ENCODE peak calls at places on chromosomes 3 and 15, in eight cellular contexts. H is GM12891, X is stomach, N is HL-60, T is breast epithelium, G is HepG2, P is upper lobe of left lung, J is prostate gland. M is an unnamed sample.

GRCh38 chr15:39869251-39869650 is 50.8 kb downstream of the GPR176 start:
- DNase-seq in J (no peak), H (no peak), N (no peak), X (no peak), G (no peak), T (no peak), P (no peak), M (no peak)

GRCh38 chr15:66706225-66706732 is 4.2 kb downstream of the SMAD6 start:
- DNase-seq in P (no peak), X (peak), J (no peak), T (no peak), H (no peak), G (no peak), N (no peak), M (no peak)

GRCh38 chr15:82239685-82240391 is 22.7 kb downstream of the EFL1 start:
- DNase-seq in P (no peak), G (no peak), X (no peak), T (no peak), H (no peak), J (no peak), N (no peak), M (no peak)

GRCh38 chr3:16885948-16886683 is 1.4 kb downstream of the PLCL2 start:
- DNase-seq in H (no peak), J (no peak), N (peak), G (no peak), T (no peak), X (no peak), P (no peak), M (no peak)

GRCh38 chr3:13543251-13543650 is 5.7 kb upstream of the FBLN2 start:
- DNase-seq in J (no peak), P (peak), H (no peak), N (no peak), T (no peak), X (no peak), G (no peak), M (no peak)

GRCh38 chr3:136142592-136142991 is 53.5 kb downstream of the MSL2 start:
- DNase-seq in X (no peak), H (no peak), J (no peak), G (peak), T (no peak), N (no peak), P (no peak), M (no peak)

GRCh38 chr3:119292666-119293065 is 1.5 kb upstream of the ARHGAP31 start:
- DNase-seq in N (no peak), J (no peak), T (no peak), X (no peak), P (no peak), G (no peak), H (no peak), M (peak)

GRCh38 chr3:49842843-49843242 is 13.5 kb downstream of the TRAIP start:
- DNase-seq in H (no peak), X (no peak), G (no peak), P (no peak), T (no peak), J (no peak), N (no peak), M (no peak)

GRCh38 chr3:66991478-66991877 is 6.6 kb upstream of the KBTBD8 start:
- DNase-seq in H (no peak), P (no peak), X (no peak), G (no peak), J (no peak), T (no peak), N (peak), M (no peak)

GRCh38 chr3:32725721-32726120 is 40.7 kb downstream of the CNOT10 start:
- DNase-seq in G (no peak), H (no peak), X (no peak), J (no peak), P (no peak), N (no peak), T (no peak), M (no peak)

GRCh38 chr3:46662771-46663551 is 30.5 kb downstream of the ALS2CL start:
- DNase-seq in J (no peak), P (no peak), G (no peak), T (no peak), H (no peak), N (no peak), X (peak), M (peak)

GRCh38 chr3:128112406-128112968 is 11.1 kb downstream of the RUVBL1 start:
- DNase-seq in J (no peak), X (no peak), H (no peak), T (no peak), G (no peak), N (no peak), P (no peak), M (no peak)

GRCh38 chr3:57068437-57069089 is 8.1 kb downstream of the SPATA12 start:
- DNase-seq in J (no peak), T (no peak), N (peak), P (peak), H (peak), X (no peak), G (no peak), M (peak)

GRCh38 chr15:32991544-32992192 is 202.8 kb downstream of the FMN1 start:
- DNase-seq in J (no peak), P (no peak), G (no peak), T (no peak), H (no peak), N (no peak), X (no peak), M (no peak)

GRCh38 chr3:72847282-72847681 is 963 bp downstream of the SHQ1 start:
- DNase-seq in H (no peak), J (no peak), N (no peak), T (no peak), P (no peak), G (no peak), X (no peak), M (no peak)

GRCh38 chr3:36763850-36764703 is at the start of gene DCLK3:
- DNase-seq in J (no peak), N (no peak), X (no peak), T (no peak), H (no peak), G (no peak), P (no peak), M (peak)

GRCh38 chr15:34791701-34792100 is 3.6 kb downstream of the ACTC1 start:
- DNase-seq in T (no peak), P (no peak), X (no peak), H (no peak), G (no peak), N (no peak), J (no peak), M (no peak)

GRCh38 chr15:39887832-39888231 is 32.2 kb downstream of the GPR176 start:
- DNase-seq in J (peak), G (peak), P (peak), T (no peak), H (no peak), N (no peak), X (peak), M (no peak)

GRCh38 chr15:72117448-72117697 is 577 bp downstream of the MYO9A start:
- DNase-seq in G (peak), N (no peak), P (peak), T (peak), X (peak), H (peak), J (peak), M (peak)

GRCh38 chr3:184604039-184604955 is 42.7 kb downstream of the EPHB3 start:
- DNase-seq in P (peak), J (no peak), T (no peak), H (no peak), X (no peak), G (no peak), N (no peak), M (no peak)

GRCh38 chr15:83278191-83278590 is 6.3 kb downstream of the BNC1 start:
- DNase-seq in J (no peak), G (no peak), N (no peak), T (no peak), H (no peak), P (no peak), X (no peak), M (no peak)

GRCh38 chr3:23826382-23827061 is 20.8 kb downstream of the UBE2E1 start:
- DNase-seq in T (no peak), P (peak), H (no peak), G (no peak), J (no peak), N (no peak), X (no peak), M (no peak)

GRCh38 chr3:146892041-146892440 is 286.9 kb upstream of the PLSCR5 start:
- DNase-seq in H (no peak), G (no peak), P (no peak), X (no peak), N (no peak), T (no peak), J (no peak), M (no peak)

GRCh38 chr15:42621386-42621785 is 46.0 kb downstream of the STARD9 start:
- DNase-seq in X (no peak), T (no peak), G (no peak), P (no peak), H (no peak), J (no peak), N (no peak), M (no peak)

GRCh38 chr3:31448035-31448881 is 84.5 kb upstream of the STT3B start:
- DNase-seq in H (no peak), P (peak), N (no peak), T (no peak), X (peak), J (no peak), G (peak), M (peak)

GRCh38 chr15:68609618-68610017 is 30.8 kb downstream of the CORO2B start:
- DNase-seq in H (no peak), J (no peak), X (no peak), G (no peak), T (no peak), P (no peak), N (no peak), M (no peak)

GRCh38 chr3:156601497-156601896 is 46.6 kb upstream of the SSR3 start:
- DNase-seq in P (no peak), G (no peak), N (no peak), H (no peak), T (no peak), J (no peak), X (no peak), M (no peak)

GRCh38 chr3:15241341-15241740 is 35.3 kb downstream of the CAPN7 start:
- DNase-seq in N (no peak), P (no peak), X (no peak), J (no peak), G (no peak), T (no peak), H (no peak), M (no peak)

GRCh38 chr15:99454941-99455795 is 110.6 kb upstream of the MEF2A start:
- DNase-seq in T (no peak), P (peak), H (no peak), X (peak), G (peak), J (peak), N (no peak), M (no peak)
- TF ChIP-seq POLR2AphosphoS5 in T (peak), P (peak), H (no peak), X (peak), G (no peak), J (peak), N (no peak), M (no peak)

GRCh38 chr15:96354731-96355560 is 24.4 kb downstream of the NR2F2 start:
- DNase-seq in H (no peak), T (no peak), N (no peak), J (no peak), X (no peak), G (peak), P (no peak), M (no peak)
- TF ChIP-seq POLR2AphosphoS5 in H (no peak), T (no peak), N (peak), J (peak), X (peak), G (no peak), P (peak), M (no peak)

GRCh38 chr15:89198934-89199333 is 22.4 kb downstream of the RLBP1 start:
- DNase-seq in H (no peak), N (no peak), P (no peak), X (no peak), T (no peak), J (no peak), G (no peak), M (no peak)

GRCh38 chr15:89196241-89196640 is 25.1 kb downstream of the RLBP1 start:
- DNase-seq in X (no peak), G (no peak), J (no peak), N (no peak), H (no peak), T (no peak), P (no peak), M (no peak)

GRCh38 chr15:89198196-89198595 is 23.2 kb downstream of the RLBP1 start:
- DNase-seq in P (no peak), X (no peak), H (no peak), T (no peak), J (no peak), N (no peak), G (no peak), M (no peak)

GRCh38 chr15:89196994-89197393 is 24.4 kb downstream of the RLBP1 start:
- DNase-seq in T (no peak), X (peak), N (no peak), J (no peak), P (no peak), G (peak), H (no peak), M (no peak)

GRCh38 chr15:89197503-89197971 is 23.8 kb downstream of the RLBP1 start:
- DNase-seq in N (no peak), J (peak), P (peak), X (no peak), G (peak), T (no peak), H (no peak), M (no peak)
- TF ChIP-seq POLR2AphosphoS5 in N (no peak), J (peak), P (no peak), X (no peak), G (no peak), T (no peak), H (no peak), M (no peak)

GRCh38 chr3:171335559-171335958 is 124.6 kb downstream of the TNIK start:
- DNase-seq in G (no peak), X (no peak), J (no peak), T (no peak), P (no peak), N (no peak), H (no peak), M (no peak)

GRCh38 chr3:171333784-171334464 is 126.3 kb downstream of the TNIK start:
- DNase-seq in T (no peak), G (no peak), P (peak), X (no peak), N (no peak), J (no peak), H (no peak), M (no peak)

GRCh38 chr3:171330936-171331335 is 129.3 kb downstream of the TNIK start:
- DNase-seq in T (no peak), X (no peak), J (no peak), H (no peak), G (no peak), P (no peak), N (no peak), M (no peak)

GRCh38 chr3:171329759-171330158 is 130.4 kb downstream of the TNIK start:
- DNase-seq in P (no peak), X (no peak), H (no peak), N (no peak), T (no peak), J (no peak), G (no peak), M (no peak)

GRCh38 chr3:171334465-171334811 is 125.8 kb downstream of the TNIK start:
- DNase-seq in H (no peak), P (peak), N (no peak), T (no peak), J (no peak), X (peak), G (no peak), M (no peak)
- TF ChIP-seq POLR2AphosphoS5 in H (no peak), P (no peak), N (no peak), T (no peak), J (no peak), X (peak), G (no peak), M (no peak)

GRCh38 chr3:53232641-53233377 is 23.0 kb downstream of the TKT start:
- DNase-seq in N (no peak), P (no peak), T (no peak), G (no peak), X (no peak), H (no peak), J (no peak), M (peak)
- TF ChIP-seq POLR2AphosphoS5 in N (peak), P (no peak), T (no peak), G (no peak), X (no peak), H (peak), J (no peak), M (no peak)

GRCh38 chr15:41331833-41332787 is at the start of gene OIP5:
- DNase-seq in T (peak), P (peak), N (peak), X (peak), G (peak), J (peak), H (peak), M (peak)
- TF ChIP-seq POLR2AphosphoS5 in T (no peak), P (no peak), N (peak), X (peak), G (no peak), J (peak), H (no peak), M (peak)

GRCh38 chr3:24850245-24850644 is 355.6 kb upstream of the THRB start:
- DNase-seq in J (no peak), G (no peak), N (no peak), X (no peak), P (no peak), H (no peak), T (no peak), M (no peak)

GRCh38 chr3:24843955-24844354 is 349.3 kb upstream of the THRB start:
- DNase-seq in N (no peak), X (no peak), T (no peak), H (no peak), G (no peak), J (peak), P (no peak), M (no peak)

GRCh38 chr3:24846286-24846860 is 351.7 kb upstream of the THRB start:
- DNase-seq in J (no peak), X (no peak), P (no peak), T (no peak), G (no peak), N (no peak), H (no peak), M (no peak)

DNA sequence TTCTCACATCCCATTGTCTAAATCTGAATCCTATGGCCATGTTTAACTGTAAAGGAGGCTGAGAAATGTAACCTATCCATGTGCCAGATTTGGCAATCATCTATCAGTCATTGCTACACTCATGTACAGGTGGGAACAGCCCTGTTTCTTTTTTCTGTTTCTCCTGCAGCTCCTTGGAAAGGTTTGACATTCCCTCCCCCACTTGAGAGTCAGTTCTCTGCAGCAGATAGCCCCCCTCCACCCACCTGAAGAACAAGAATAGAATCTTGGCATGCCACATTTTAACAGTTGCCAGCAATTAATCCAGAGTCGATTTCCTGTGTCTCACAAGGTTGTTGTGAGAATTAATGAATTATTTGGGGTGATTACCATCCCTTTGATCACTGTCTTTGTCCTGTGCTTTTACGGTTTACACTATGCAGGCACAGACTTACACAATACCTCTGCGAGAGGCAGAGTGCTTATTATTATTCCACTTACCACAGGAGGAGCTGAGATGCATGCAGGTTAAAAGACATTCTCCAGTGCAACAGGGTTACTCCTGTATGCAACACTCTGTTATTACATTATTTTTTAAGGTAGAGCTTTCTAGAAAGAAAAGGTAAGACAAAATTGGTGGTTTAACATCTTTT is 351.0 kb upstream of the THRB start:
- DNase-seq in N (no peak), G (no peak), X (no peak), T (no peak), J (no peak), P (no peak), H (no peak), M (no peak)
- TF ChIP-seq POLR2AphosphoS5 in N (no peak), G (no peak), X (no peak), T (no peak), J (no peak), P (no peak), H (no peak), M (no peak)

DNA sequence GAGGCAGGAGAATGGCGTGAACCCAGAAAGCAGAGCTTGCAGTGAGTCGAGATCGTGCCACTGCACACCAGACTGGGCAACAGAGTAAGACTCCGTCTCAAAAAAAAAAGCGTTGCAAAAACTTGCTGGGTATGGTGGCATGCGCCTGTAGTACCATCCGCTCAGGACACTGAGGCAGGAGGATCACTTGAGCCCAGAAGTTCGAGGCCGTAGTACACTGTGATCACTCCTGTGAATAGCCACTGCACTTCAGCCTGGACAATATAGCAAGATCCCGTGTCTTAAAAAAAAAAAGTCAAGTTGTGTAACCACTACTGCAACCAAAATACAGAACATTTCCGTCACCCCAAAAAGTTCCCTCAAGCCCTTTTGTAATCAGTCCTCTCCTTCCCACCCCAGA is 1.5 kb downstream of the ARPC4 start:
- DNase-seq in G (no peak), N (no peak), J (no peak), X (no peak), P (no peak), T (no peak), H (no peak), M (no peak)
- TF ChIP-seq POLR2AphosphoS5 in G (no peak), N (no peak), J (no peak), X (no peak), P (no peak), T (no peak), H (no peak), M (no peak)

GRCh38 chr3:169812844-169813677 is at the start of the genes LRRC34 and LRRIQ4:
- DNase-seq in P (peak), H (peak), G (no peak), N (peak), J (peak), X (peak), T (no peak), M (peak)
- TF ChIP-seq POLR2AphosphoS5 in P (no peak), H (no peak), G (no peak), N (peak), J (no peak), X (no peak), T (no peak), M (peak)

GRCh38 chr15:64635486-64635815 is 139.9 kb downstream of the RBPMS2 start:
- DNase-seq in T (no peak), G (peak), P (peak), X (peak), N (no peak), H (no peak), J (peak), M (no peak)
- TF ChIP-seq POLR2AphosphoS5 in T (no peak), G (no peak), P (no peak), X (peak), N (no peak), H (no peak), J (peak), M (no peak)

M was measured in GM12892.